ENCODE peak calls at places on chromosomes 11 and 22, in eight cellular contexts. C, B, R, I, X, S, T and Y are unnamed samples.

GRCh38 chr22:17371446-17371845 is 2.2 kb downstream of the CECR2 start:
- DNase-seq in X (no peak), B (no peak), R (no peak), C (no peak), I (no peak), T (no peak), S (no peak), Y (no peak)

GRCh38 chr22:37381489-37381888 is 45.8 kb downstream of the ELFN2 start:
- DNase-seq in I (peak), X (no peak), C (no peak), B (no peak), S (no peak), T (peak), R (no peak), Y (no peak)

GRCh38 chr11:12421386-12421785 is 44.0 kb downstream of the PARVA start:
- DNase-seq in C (no peak), I (no peak), B (no peak), X (no peak), R (no peak), T (no peak), S (no peak), Y (peak)

GRCh38 chr11:11992257-11992690 is 16.2 kb downstream of the DKK3 start:
- DNase-seq in C (no peak), R (no peak), T (no peak), B (no peak), I (no peak), S (no peak), X (peak), Y (no peak)

GRCh38 chr22:17120711-17121234 is 387 bp downstream of the TMEM121B start:
- DNase-seq in I (no peak), R (no peak), C (no peak), S (no peak), T (no peak), X (no peak), B (peak), Y (no peak)

GRCh38 chr22:31160328-31160978 is 471 bp downstream of the RNF185 start:
- DNase-seq in S (peak), T (no peak), I (peak), X (no peak), C (no peak), B (no peak), R (no peak), Y (no peak)

GRCh38 chr11:75653532-75653931 is 15.3 kb downstream of the MAP6 start:
- DNase-seq in X (no peak), C (no peak), S (no peak), I (no peak), R (no peak), B (no peak), T (no peak), Y (no peak)

GRCh38 chr11:86278226-86278625 is 23.8 kb upstream of the HIKESHI start:
- DNase-seq in B (no peak), T (no peak), I (no peak), X (no peak), S (no peak), C (no peak), R (no peak), Y (no peak)

GRCh38 chr11:279040-279965 is 1.1 kb downstream of the NLRP6 start:
- DNase-seq in S (no peak), C (no peak), T (no peak), I (no peak), X (no peak), B (no peak), R (peak), Y (no peak)

GRCh38 chr11:108319541-108320145 is 96.8 kb downstream of the ATM start:
- DNase-seq in X (no peak), T (no peak), B (no peak), I (peak), S (no peak), C (no peak), R (no peak), Y (no peak)

GRCh38 chr11:107102692-107103463 is 84.6 kb upstream of the GUCY1A2 start:
- DNase-seq in R (no peak), S (peak), C (no peak), B (no peak), T (no peak), X (peak), I (no peak), Y (peak)

GRCh38 chr11:27468643-27469332 is 3.8 kb downstream of the LGR4 start:
- DNase-seq in I (peak), C (no peak), X (peak), T (peak), S (no peak), B (peak), R (no peak), Y (no peak)

GRCh38 chr11:46366260-46366659 is 15.2 kb upstream of the MDK start:
- DNase-seq in B (no peak), S (no peak), X (no peak), C (no peak), I (no peak), T (no peak), R (peak), Y (no peak)

GRCh38 chr22:48748113-48748859 is 1079.4 kb downstream of the BRD1 start:
- DNase-seq in B (no peak), I (no peak), R (no peak), C (no peak), X (no peak), T (no peak), S (no peak), Y (no peak)

GRCh38 chr11:62823677-62824076 is 8.2 kb downstream of the STX5 start:
- DNase-seq in B (no peak), R (no peak), C (peak), I (no peak), T (no peak), S (no peak), X (no peak), Y (no peak)

GRCh38 chr11:78205691-78206090 is 17.0 kb downstream of the USP35 start:
- DNase-seq in S (no peak), I (no peak), R (no peak), C (no peak), T (no peak), X (no peak), B (no peak), Y (no peak)

GRCh38 chr22:24758164-24758799 is 16.2 kb downstream of the PIWIL3 start:
- DNase-seq in B (peak), R (no peak), X (peak), T (peak), C (no peak), S (peak), I (peak), Y (no peak)

GRCh38 chr22:48947636-48948035 is 880.0 kb downstream of the BRD1 start:
- DNase-seq in C (no peak), T (no peak), S (no peak), B (no peak), I (no peak), X (no peak), R (no peak), Y (no peak)

GRCh38 chr11:71086687-71087258 is 165.6 kb downstream of the SHANK2 start:
- DNase-seq in S (peak), T (no peak), X (peak), C (no peak), B (peak), R (no peak), I (peak), Y (no peak)

GRCh38 chr11:20599424-20600346 is at the start of gene SLC6A5:
- DNase-seq in T (peak), C (no peak), R (no peak), S (peak), B (peak), I (peak), X (peak), Y (no peak)

GRCh38 chr22:29030016-29030617 is 31.5 kb downstream of the C22orf31 start:
- DNase-seq in I (peak), C (no peak), T (no peak), S (peak), X (no peak), R (no peak), B (no peak), Y (no peak)

GRCh38 chr22:11360632-11361031 is 4167.4 kb upstream of the OR11H1 start:
- DNase-seq in S (no peak), C (no peak), B (no peak), X (no peak), T (no peak), I (no peak), R (peak), Y (no peak)

GRCh38 chr11:74686792-74687191 is 44.4 kb downstream of the CHRDL2 start:
- DNase-seq in T (no peak), I (peak), R (peak), C (no peak), B (no peak), X (no peak), S (no peak), Y (no peak)

GRCh38 chr22:41598081-41598480 is 8.4 kb upstream of the PMM1 start:
- DNase-seq in X (no peak), I (peak), T (peak), B (no peak), C (no peak), R (no peak), S (peak), Y (no peak)

GRCh38 chr11:46277313-46277622 is 194 bp upstream of the CREB3L1 start:
- DNase-seq in B (no peak), S (no peak), C (no peak), I (peak), T (no peak), X (no peak), R (no peak), Y (no peak)

GRCh38 chr22:25759825-25760231 is 17.8 kb downstream of the MYO18B start:
- DNase-seq in R (no peak), I (peak), C (no peak), S (peak), T (peak), X (peak), B (peak), Y (no peak)

GRCh38 chr11:11998091-11998781 is 10.2 kb downstream of the DKK3 start:
- DNase-seq in R (no peak), C (no peak), B (peak), S (peak), I (peak), X (peak), T (peak), Y (no peak)

GRCh38 chr22:24683671-24684070 is 80.7 kb downstream of the GGT1 start:
- DNase-seq in T (no peak), R (no peak), C (no peak), B (no peak), X (no peak), S (no peak), I (peak), Y (no peak)

GRCh38 chr11:9446230-9446629 is 14.6 kb upstream of the ZNF143 start:
- DNase-seq in T (no peak), B (no peak), X (no peak), R (no peak), S (no peak), C (no peak), I (no peak), Y (no peak)

GRCh38 chr22:50507421-50507990 is at the start of gene LMF2:
- DNase-seq in S (no peak), T (no peak), I (no peak), B (peak), R (peak), C (peak), X (no peak), Y (no peak)

GRCh38 chr11:26030419-26030818 is 301.5 kb upstream of the ANO3 start:
- DNase-seq in S (no peak), B (no peak), X (no peak), T (no peak), C (no peak), R (no peak), I (no peak), Y (no peak)

GRCh38 chr22:39176067-39176621 is 23.7 kb upstream of the CBX7 start:
- DNase-seq in B (no peak), X (peak), R (peak), S (peak), C (no peak), T (peak), I (peak), Y (no peak)

GRCh38 chr22:31055322-31056159 is 25.6 kb upstream of the SMTN start:
- DNase-seq in T (peak), X (peak), B (peak), C (peak), I (peak), S (peak), R (peak), Y (peak)

GRCh38 chr22:26713823-26714449 is 56.5 kb downstream of the MIAT start:
- DNase-seq in B (no peak), S (no peak), X (peak), C (no peak), I (peak), T (peak), R (no peak), Y (no peak)

GRCh38 chr11:28505216-28505615 is 397.0 kb downstream of the METTL15 start:
- DNase-seq in B (no peak), T (no peak), I (peak), C (no peak), S (no peak), X (no peak), R (no peak), Y (peak)

GRCh38 chr11:85815186-85815911 is 4.4 kb upstream of the SYTL2 start:
- DNase-seq in R (no peak), T (peak), C (no peak), I (peak), S (no peak), B (no peak), X (no peak), Y (no peak)

GRCh38 chr11:68255526-68255925 is 16.2 kb downstream of the C11orf24 start:
- DNase-seq in C (no peak), T (no peak), R (no peak), S (no peak), X (no peak), I (peak), B (peak), Y (no peak)

GRCh38 chr22:39592104-39593060 is 21.8 kb downstream of the CACNA1I start:
- DNase-seq in X (peak), S (peak), B (no peak), C (no peak), I (peak), T (peak), R (no peak), Y (no peak)

GRCh38 chr11:128506999-128507591 is 80.3 kb downstream of the ETS1 start:
- DNase-seq in S (peak), X (peak), T (peak), I (peak), B (no peak), R (peak), C (peak), Y (no peak)

DNA sequence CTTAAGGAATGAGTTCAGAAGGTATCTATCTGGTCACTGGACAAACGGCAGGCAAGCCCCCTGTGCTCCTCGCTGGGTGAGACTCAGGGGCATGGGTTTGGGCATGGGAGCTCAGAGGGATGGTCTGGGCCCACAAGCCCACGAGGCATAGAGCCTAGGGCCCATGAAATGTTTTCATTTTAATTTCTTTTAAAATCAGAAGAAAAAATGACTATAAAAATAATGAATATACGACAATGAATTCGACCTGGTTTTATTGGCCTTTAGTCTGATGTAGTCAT is 77.9 kb upstream of the WNT7B start:
- DNase-seq in X (no peak), R (peak), I (no peak), S (peak), B (no peak), T (no peak), C (no peak), Y (no peak)
- H3K4me3 ChIP-seq in X (peak), R (peak), I (peak), S (peak), B (no peak), T (peak), C (peak), Y (peak)

GRCh38 chr11:118928108-118928869 is 2.6 kb upstream of the BCL9L start:
- DNase-seq in R (peak), I (peak), T (peak), S (peak), C (peak), B (peak), X (peak), Y (peak)
- TF ChIP-seq CTCF in R (peak), I (peak), T (peak), S (peak), C (peak), B (peak), X (peak), Y (peak)

DNA sequence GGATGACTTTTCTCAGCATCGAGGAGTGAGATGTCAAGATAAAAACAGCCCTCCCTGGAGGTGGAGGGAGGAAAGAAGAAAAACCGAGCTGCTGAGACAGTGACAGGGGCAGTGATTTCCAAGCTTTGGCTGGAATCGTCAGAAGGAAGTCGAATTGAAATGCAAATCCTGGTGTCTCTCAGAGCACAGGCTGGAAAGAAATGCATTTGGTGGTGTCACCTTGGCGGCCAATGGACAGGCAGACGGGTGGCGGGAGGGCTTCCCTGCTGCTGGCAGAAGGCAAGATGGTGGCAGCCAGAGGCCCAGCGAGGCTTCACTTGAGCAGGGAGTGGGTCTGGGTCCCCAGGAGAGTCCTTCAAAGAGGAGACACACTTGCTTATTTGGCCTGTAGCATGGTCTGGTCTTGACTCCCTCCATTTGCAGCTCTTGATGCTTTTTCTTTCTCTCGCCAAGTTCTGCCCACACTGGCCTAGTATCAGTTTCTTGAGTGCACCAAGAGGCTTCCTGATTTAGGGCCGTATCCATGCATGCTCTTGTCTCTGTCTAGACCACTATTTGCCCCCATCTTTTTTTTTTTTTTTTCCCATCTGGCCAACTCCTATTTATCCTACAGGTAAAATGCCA is 170.6 kb downstream of the GRIK4 start:
- DNase-seq in I (no peak), R (no peak), T (no peak), X (no peak), C (no peak), S (no peak), B (no peak), Y (no peak)
- H3K4me3 ChIP-seq in I (no peak), R (no peak), T (no peak), X (no peak), C (no peak), S (no peak), B (no peak), Y (no peak)

GRCh38 chr11:14229472-14229871 is 129.5 kb downstream of the RRAS2 start:
- DNase-seq in X (no peak), I (no peak), R (no peak), S (no peak), B (no peak), T (no peak), C (no peak), Y (no peak)

GRCh38 chr11:14235701-14236100 is 123.3 kb downstream of the RRAS2 start:
- DNase-seq in C (no peak), R (no peak), S (no peak), I (no peak), T (no peak), X (no peak), B (no peak), Y (no peak)

GRCh38 chr11:14234446-14234845 is 124.5 kb downstream of the RRAS2 start:
- DNase-seq in S (no peak), T (no peak), X (no peak), B (no peak), C (no peak), R (no peak), I (no peak), Y (no peak)

GRCh38 chr11:14230407-14230806 is 128.6 kb downstream of the RRAS2 start:
- DNase-seq in I (no peak), X (no peak), B (no peak), T (no peak), S (no peak), R (no peak), C (no peak), Y (no peak)

GRCh38 chr11:14232652-14233051 is 126.3 kb downstream of the RRAS2 start:
- DNase-seq in C (no peak), T (no peak), S (no peak), R (no peak), X (peak), I (no peak), B (no peak), Y (no peak)
- TF ChIP-seq CTCF in C (no peak), T (no peak), S (no peak), R (peak), X (peak), I (peak), B (peak), Y (peak)

DNA sequence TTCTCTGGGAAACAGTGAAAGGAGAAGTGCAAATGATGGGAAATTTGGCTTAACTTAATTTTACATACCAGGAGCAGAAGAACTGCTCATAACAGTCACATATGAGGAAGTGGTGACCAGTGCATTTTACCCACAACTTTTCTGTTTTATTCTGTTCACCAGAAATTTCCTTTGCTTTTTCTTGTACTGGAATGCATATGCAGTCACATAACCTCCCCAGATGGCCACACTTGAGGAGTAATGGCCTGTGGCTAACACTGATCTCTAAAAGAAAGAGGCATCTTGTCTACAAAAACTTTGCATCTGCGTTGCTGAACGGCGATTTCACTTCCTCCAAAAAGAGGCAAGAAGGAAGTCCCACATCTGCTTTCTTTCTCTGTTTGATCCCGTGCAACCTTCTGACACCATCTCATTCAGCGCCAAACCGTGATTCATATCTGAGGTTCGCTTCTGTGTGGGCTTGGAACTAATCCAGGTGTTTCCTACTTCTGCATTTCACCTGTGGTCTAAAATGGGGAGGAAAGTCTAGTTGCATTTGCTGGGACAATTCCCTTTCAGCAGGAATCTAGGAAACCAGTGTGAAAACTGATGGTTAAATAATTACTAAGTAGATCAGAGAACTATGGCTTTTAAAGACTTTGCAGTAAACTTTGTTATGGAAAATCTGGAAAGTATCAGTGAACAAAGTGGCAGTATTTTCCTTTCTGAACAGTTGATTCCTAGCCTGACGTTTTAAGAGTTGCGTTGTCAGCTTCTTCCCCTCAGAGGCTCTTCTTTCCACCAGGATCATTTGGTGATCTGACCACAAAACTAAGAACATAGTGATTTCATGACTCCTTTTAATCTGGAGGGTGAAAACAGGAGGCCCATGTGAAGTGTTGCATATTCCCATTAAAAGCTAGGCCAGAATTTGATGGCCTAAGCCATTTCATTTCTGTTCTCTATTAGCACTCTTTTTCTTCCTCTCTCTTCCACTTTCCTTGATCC is 4.2 kb upstream of the MPEG1 start:
- DNase-seq in B (peak), T (peak), C (peak), S (peak), X (no peak), R (no peak), I (peak), Y (no peak)
- H3K4me3 ChIP-seq in B (peak), T (peak), C (no peak), S (no peak), X (no peak), R (no peak), I (no peak), Y (no peak)